ENCODE peak calls at places on chromosomes 6 and 20, in six cellular contexts. E, H, V, P, Y and L are unnamed samples.

GRCh38 chr6:56073315-56073714 is 174.1 kb downstream of the COL21A1 start:
- DNase-seq in E (no peak), H (no peak), V (no peak), P (no peak), Y (no peak), L (no peak)

GRCh38 chr6:56699066-56699654 is 56.5 kb upstream of the DST start:
- DNase-seq in E (no peak), H (no peak), V (no peak), P (no peak), Y (no peak), L (no peak)

GRCh38 chr6:128655978-128656498 is 135.6 kb upstream of the PTPRK start:
- DNase-seq in E (no peak), H (no peak), V (peak), P (peak), Y (no peak), L (no peak)

GRCh38 chr6:101016163-101016562 is 135.0 kb upstream of the ASCC3 start:
- DNase-seq in E (no peak), H (no peak), V (no peak), P (no peak), Y (no peak), L (no peak)

GRCh38 chr6:42404494-42404893 is 47.2 kb downstream of the TRERF1 start:
- DNase-seq in E (peak), H (no peak), V (peak), P (peak), Y (no peak), L (no peak)

GRCh38 chr6:11423072-11423471 is 114.5 kb upstream of the TMEM170B start:
- DNase-seq in E (no peak), H (no peak), V (no peak), P (no peak), Y (no peak), L (no peak)

GRCh38 chr6:13105139-13105538 is 223.2 kb downstream of the TBC1D7 start:
- DNase-seq in E (no peak), H (no peak), V (no peak), P (no peak), Y (no peak), L (no peak)

GRCh38 chr6:32941412-32941784 is 570 bp upstream of the HLA-DMB start:
- DNase-seq in E (no peak), H (no peak), V (no peak), P (no peak), Y (no peak), L (no peak)

GRCh38 chr6:21022343-21023107 is 488.3 kb downstream of the CDKAL1 start:
- DNase-seq in E (no peak), H (peak), V (peak), P (peak), Y (no peak), L (no peak)

GRCh38 chr20:20820780-20821495 is 108.5 kb upstream of the RALGAPA2 start:
- DNase-seq in E (no peak), H (no peak), V (no peak), P (no peak), Y (no peak), L (no peak)

GRCh38 chr20:23435675-23436539 is 3.6 kb upstream of the CSTL1 start:
- DNase-seq in E (no peak), H (peak), V (no peak), P (no peak), Y (no peak), L (no peak)

GRCh38 chr20:3670511-3670910 is 7.3 kb upstream of the GFRA4 start:
- DNase-seq in E (no peak), H (no peak), V (peak), P (peak), Y (no peak), L (no peak)

GRCh38 chr20:13095013-13095412 is 86.2 kb downstream of the SPTLC3 start:
- DNase-seq in E (no peak), H (no peak), V (no peak), P (no peak), Y (no peak), L (no peak)

GRCh38 chr20:652611-653109 is 340 bp downstream of the SRXN1 start:
- DNase-seq in E (no peak), H (no peak), V (peak), P (no peak), Y (no peak), L (peak)

GRCh38 chr6:140225587-140226438 is 851.4 kb upstream of the CITED2 start:
- DNase-seq in E (no peak), H (no peak), V (no peak), P (no peak), Y (no peak), L (no peak)

GRCh38 chr6:90868256-90868655 is 281.4 kb upstream of the MAP3K7 start:
- DNase-seq in E (no peak), H (no peak), V (no peak), P (no peak), Y (no peak), L (no peak)

GRCh38 chr6:18958146-18958545 is 571.0 kb downstream of the RNF144B start:
- DNase-seq in E (no peak), H (no peak), V (no peak), P (no peak), Y (no peak), L (no peak)

GRCh38 chr6:142947702-142948480 is 2.9 kb upstream of the HIVEP2 start:
- DNase-seq in E (no peak), H (no peak), V (no peak), P (no peak), Y (no peak), L (no peak)

GRCh38 chr6:15114061-15114460 is 131.8 kb upstream of the JARID2 start:
- DNase-seq in E (no peak), H (no peak), V (no peak), P (no peak), Y (no peak), L (no peak)